ENCODE peak calls at places on chromosomes 4 and X, in five cellular contexts. One of them, this sample, is unnamed.

GRCh38 chrX:17488036-17488435 is 113.0 kb downstream of the NHS start:
- DNase-seq in A549: no peak
- DNase-seq in lung: no peak
- DNase-seq in HFFc6: no peak
- DNase-seq in RWPE1: no peak
- DNase-seq in this sample: no peak

GRCh38 chrX:121455890-121456289 is 408.5 kb downstream of the GLUD2 start:
- DNase-seq in RWPE1: no peak
- DNase-seq in A549: no peak
- DNase-seq in HFFc6: no peak
- DNase-seq in lung: no peak
- DNase-seq in this sample: no peak

GRCh38 chr4:93684571-93684970 is 144.0 kb upstream of the ATOH1 start:
- DNase-seq in RWPE1: no peak
- DNase-seq in lung: no peak
- DNase-seq in A549: no peak
- DNase-seq in HFFc6: no peak
- DNase-seq in this sample: no peak

GRCh38 chr4:75432683-75433082 is 81.5 kb downstream of the RCHY1 start:
- DNase-seq in HFFc6: peak; percentile 10
- DNase-seq in RWPE1: peak; percentile 16
- DNase-seq in lung: no peak
- DNase-seq in A549: peak; percentile 16
- DNase-seq in this sample: peak; percentile 1

GRCh38 chrX:41022579-41022978 is 62.7 kb upstream of the USP9X start:
- DNase-seq in RWPE1: peak; percentile 13
- DNase-seq in HFFc6: peak; percentile 32
- DNase-seq in lung: no peak
- DNase-seq in A549: no peak
- DNase-seq in this sample: no peak

GRCh38 chr4:100492129-100492528 is 25.7 kb downstream of the EMCN start:
- DNase-seq in HFFc6: no peak
- DNase-seq in A549: no peak
- DNase-seq in RWPE1: no peak
- DNase-seq in lung: no peak
- DNase-seq in this sample: no peak

GRCh38 chrX:31397119-31397518 is 325.3 kb upstream of the FTHL17 start:
- DNase-seq in HFFc6: peak; percentile 28
- DNase-seq in A549: no peak
- DNase-seq in RWPE1: peak; percentile 13
- DNase-seq in lung: no peak
- DNase-seq in this sample: no peak

GRCh38 chr4:39169426-39169825 is 12.9 kb upstream of the WDR19 start:
- DNase-seq in HFFc6: no peak
- DNase-seq in RWPE1: no peak
- DNase-seq in lung: no peak
- DNase-seq in A549: no peak
- DNase-seq in this sample: no peak

GRCh38 chrX:47138171-47138570 is 6.3 kb downstream of the NDUFB11 start:
- DNase-seq in A549: no peak
- DNase-seq in lung: no peak
- DNase-seq in RWPE1: no peak
- DNase-seq in HFFc6: no peak
- DNase-seq in this sample: no peak

GRCh38 chrX:134548257-134548732 is 88.3 kb downstream of the HPRT1 start:
- DNase-seq in HFFc6: no peak
- DNase-seq in A549: no peak
- DNase-seq in lung: no peak
- DNase-seq in RWPE1: no peak
- DNase-seq in this sample: no peak

GRCh38 chr4:921830-922331 is 10.2 kb downstream of the GAK start:
- DNase-seq in lung: no peak
- DNase-seq in A549: no peak
- DNase-seq in RWPE1: no peak
- DNase-seq in HFFc6: no peak
- DNase-seq in this sample: no peak

GRCh38 chr4:24368801-24369200 is 215.6 kb downstream of the DHX15 start:
- DNase-seq in RWPE1: no peak
- DNase-seq in HFFc6: no peak
- DNase-seq in A549: no peak
- DNase-seq in lung: no peak
- DNase-seq in this sample: no peak

GRCh38 chr4:99336553-99336952 is 15.4 kb upstream of the ADH1B start:
- DNase-seq in lung: no peak
- DNase-seq in RWPE1: no peak
- DNase-seq in HFFc6: no peak
- DNase-seq in A549: no peak
- DNase-seq in this sample: no peak

GRCh38 chrX:110667706-110668105 is 127.9 kb downstream of the CHRDL1 start:
- DNase-seq in RWPE1: no peak
- DNase-seq in HFFc6: no peak
- DNase-seq in A549: no peak
- DNase-seq in lung: no peak
- DNase-seq in this sample: no peak

GRCh38 chr4:66376921-66377320 is 706.6 kb upstream of the EPHA5 start:
- DNase-seq in A549: no peak
- DNase-seq in HFFc6: no peak
- DNase-seq in RWPE1: no peak
- DNase-seq in lung: no peak
- DNase-seq in this sample: no peak

GRCh38 chr4:6225469-6225868 is 25.1 kb upstream of the JAKMIP1 start:
- DNase-seq in HFFc6: peak; percentile 1
- DNase-seq in A549: no peak
- DNase-seq in lung: no peak
- DNase-seq in RWPE1: peak; percentile 33
- DNase-seq in this sample: no peak

GRCh38 chr4:3328814-3329663 is 36.2 kb downstream of the RGS12 start:
- DNase-seq in lung: no peak
- DNase-seq in RWPE1: no peak
- DNase-seq in A549: no peak
- DNase-seq in HFFc6: no peak
- DNase-seq in this sample: no peak

GRCh38 chr4:18388029-18388428 is 366.5 kb upstream of the LCORL start:
- DNase-seq in RWPE1: no peak
- DNase-seq in A549: no peak
- DNase-seq in HFFc6: no peak
- DNase-seq in lung: no peak
- DNase-seq in this sample: no peak

GRCh38 chr4:100907465-100908454 is 389.9 kb upstream of the EMCN start:
- DNase-seq in lung: no peak
- DNase-seq in RWPE1: peak; percentile 9
- DNase-seq in HFFc6: no peak
- DNase-seq in A549: no peak
- DNase-seq in this sample: no peak

GRCh38 chrX:103343105-103343504 is 13.1 kb downstream of the TCEAL7 start:
- DNase-seq in A549: peak; percentile 29
- DNase-seq in lung: no peak
- DNase-seq in HFFc6: peak; percentile 32
- DNase-seq in RWPE1: peak; percentile 20
- DNase-seq in this sample: no peak

GRCh38 chr4:165355900-165356300 is 22.9 kb upstream of the CPE start:
- DNase-seq in A549: no peak
- DNase-seq in RWPE1: no peak
- DNase-seq in HFFc6: peak; percentile 33
- DNase-seq in lung: no peak
- DNase-seq in this sample: no peak

GRCh38 chr4:7924163-7924562 is 15.5 kb downstream of the AFAP1 start:
- DNase-seq in lung: no peak
- DNase-seq in RWPE1: no peak
- DNase-seq in A549: no peak
- DNase-seq in HFFc6: no peak
- DNase-seq in this sample: no peak

DNA sequence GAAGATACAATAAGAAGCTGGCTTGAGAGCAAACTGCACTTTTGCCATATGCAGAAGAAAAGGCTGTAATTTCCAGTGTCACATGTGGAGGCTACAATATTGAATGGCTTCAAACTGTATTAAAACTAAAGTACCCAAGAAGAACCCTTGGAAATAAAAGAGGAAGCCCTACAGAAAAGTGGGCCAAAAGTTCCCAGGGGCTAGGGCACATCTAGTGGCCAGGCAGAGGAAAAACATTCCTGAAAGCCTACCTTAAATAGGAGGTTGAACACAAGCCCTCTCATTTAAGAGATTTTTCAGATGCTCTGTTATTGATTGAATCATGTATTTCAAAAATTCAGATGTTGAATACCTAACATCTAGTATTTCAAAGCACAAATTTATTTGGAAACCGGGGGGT is 40.6 kb upstream of the PRDX4 start:
- DNase-seq in A549: no peak
- DNase-seq in lung: no peak
- DNase-seq in HFFc6: no peak
- DNase-seq in RWPE1: no peak
- DNase-seq in this sample: no peak
- TF ChIP-seq CTCF in A549: no peak
- TF ChIP-seq CTCF in lung: no peak
- TF ChIP-seq CTCF in HFFc6: no peak
- TF ChIP-seq CTCF in RWPE1: no peak
- TF ChIP-seq CTCF in this sample: no peak

GRCh38 chrX:95823796-95824195 is 860.8 kb upstream of the DIAPH2 start:
- DNase-seq in lung: no peak
- DNase-seq in RWPE1: no peak
- DNase-seq in HFFc6: no peak
- DNase-seq in A549: no peak
- DNase-seq in this sample: no peak
- TF ChIP-seq CTCF in lung: no peak
- TF ChIP-seq CTCF in RWPE1: no peak
- TF ChIP-seq CTCF in HFFc6: peak; percentile 33
- TF ChIP-seq CTCF in A549: no peak
- TF ChIP-seq CTCF in this sample: no peak

GRCh38 chr4:137283737-137284136 is 248.6 kb downstream of the PCDH18 start:
- DNase-seq in HFFc6: peak; percentile 17
- DNase-seq in RWPE1: peak; percentile 5
- DNase-seq in A549: no peak
- DNase-seq in lung: no peak
- DNase-seq in this sample: no peak
- TF ChIP-seq CTCF in HFFc6: peak; percentile 71
- TF ChIP-seq CTCF in RWPE1: peak; percentile 21
- TF ChIP-seq CTCF in A549: no peak
- TF ChIP-seq CTCF in lung: no peak
- TF ChIP-seq CTCF in this sample: peak; percentile 42

GRCh38 chr4:15144249-15144966 is 142.1 kb downstream of the CPEB2 start:
- DNase-seq in HFFc6: no peak
- DNase-seq in A549: no peak
- DNase-seq in lung: no peak
- DNase-seq in RWPE1: no peak
- DNase-seq in this sample: no peak
- TF ChIP-seq CTCF in HFFc6: peak; percentile 14
- TF ChIP-seq CTCF in A549: peak; percentile 14
- TF ChIP-seq CTCF in lung: no peak
- TF ChIP-seq CTCF in RWPE1: no peak
- TF ChIP-seq CTCF in this sample: no peak

DNA sequence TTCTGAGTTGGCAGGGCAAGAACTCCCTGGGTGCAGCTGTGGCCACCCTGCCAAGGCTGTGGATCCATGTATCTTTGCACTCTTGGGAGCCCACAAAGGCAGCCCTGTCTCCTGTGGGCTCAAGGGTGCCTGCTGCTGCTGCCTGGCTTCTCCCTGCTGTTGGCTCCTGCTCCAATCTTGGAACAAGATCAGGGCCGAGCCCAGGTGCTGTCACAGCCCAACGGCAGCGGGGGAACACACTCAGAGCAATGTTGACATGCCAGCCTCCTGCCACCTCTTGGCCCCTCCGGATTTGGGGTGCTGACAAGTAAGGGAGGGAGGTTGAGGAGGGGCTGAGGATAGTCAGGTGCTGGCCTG is 57.9 kb downstream of the COX18 start:
- DNase-seq in RWPE1: no peak
- DNase-seq in A549: no peak
- DNase-seq in HFFc6: no peak
- DNase-seq in lung: no peak
- DNase-seq in this sample: no peak
- TF ChIP-seq CTCF in RWPE1: no peak
- TF ChIP-seq CTCF in A549: no peak
- TF ChIP-seq CTCF in HFFc6: no peak
- TF ChIP-seq CTCF in lung: no peak
- TF ChIP-seq CTCF in this sample: no peak

GRCh38 chrX:96684339-96685204 is at the start of gene DIAPH2:
- DNase-seq in A549: peak; percentile 46
- DNase-seq in lung: peak; percentile 77
- DNase-seq in RWPE1: peak; percentile 42
- DNase-seq in HFFc6: peak; percentile 65
- DNase-seq in this sample: no peak
- TF ChIP-seq CTCF in A549: no peak
- TF ChIP-seq CTCF in lung: no peak
- TF ChIP-seq CTCF in RWPE1: no peak
- TF ChIP-seq CTCF in HFFc6: peak; percentile 26
- TF ChIP-seq CTCF in this sample: no peak

GRCh38 chr4:138659041-138659565 is 356.5 kb upstream of the NOCT start:
- DNase-seq in HFFc6: no peak
- DNase-seq in RWPE1: no peak
- DNase-seq in lung: no peak
- DNase-seq in A549: no peak
- DNase-seq in this sample: no peak

GRCh38 chr4:138663883-138664282 is 351.7 kb upstream of the NOCT start:
- DNase-seq in RWPE1: no peak
- DNase-seq in A549: no peak
- DNase-seq in HFFc6: no peak
- DNase-seq in lung: no peak
- DNase-seq in this sample: no peak

GRCh38 chr4:138655970-138656369 is 359.6 kb upstream of the NOCT start:
- DNase-seq in HFFc6: no peak
- DNase-seq in A549: no peak
- DNase-seq in lung: no peak
- DNase-seq in RWPE1: no peak
- DNase-seq in this sample: no peak

GRCh38 chr4:138659640-138660325 is 355.8 kb upstream of the NOCT start:
- DNase-seq in RWPE1: peak; percentile 19
- DNase-seq in lung: no peak
- DNase-seq in A549: no peak
- DNase-seq in HFFc6: no peak
- DNase-seq in this sample: no peak

GRCh38 chr4:138658518-138658917 is 357.1 kb upstream of the NOCT start:
- DNase-seq in HFFc6: no peak
- DNase-seq in A549: no peak
- DNase-seq in lung: no peak
- DNase-seq in RWPE1: no peak
- DNase-seq in this sample: no peak
- TF ChIP-seq CTCF in HFFc6: no peak
- TF ChIP-seq CTCF in A549: no peak
- TF ChIP-seq CTCF in lung: no peak
- TF ChIP-seq CTCF in RWPE1: no peak
- TF ChIP-seq CTCF in this sample: no peak